ENCODE peak calls at places on chromosomes 16 and 17, in six cellular contexts. M, W, S, O, G and B are unnamed samples.

GRCh38 chr17:3009411-3009920 is 53.9 kb downstream of the OR1D5 start:
- DNase-seq in M (no peak), W (no peak), S (no peak), O (no peak), G (no peak), B (no peak)

GRCh38 chr16:49652441-49653175 is 203.3 kb downstream of the ZNF423 start:
- DNase-seq in M (no peak), W (no peak), S (peak), O (peak), G (peak), B (peak)

GRCh38 chr17:258045-258734 is 76.7 kb upstream of the DOC2B start:
- DNase-seq in M (no peak), W (no peak), S (peak), O (no peak), G (no peak), B (no peak)

GRCh38 chr17:28570716-28571254 is 539 bp downstream of the PIGS start:
- DNase-seq in M (peak), W (peak), S (no peak), O (peak), G (peak), B (peak)

GRCh38 chr17:50596191-50597037 is 35.9 kb downstream of the CACNA1G start:
- DNase-seq in M (no peak), W (no peak), S (no peak), O (no peak), G (no peak), B (no peak)

GRCh38 chr17:82791532-82791931 is 39.7 kb downstream of the TBCD start:
- DNase-seq in M (no peak), W (no peak), S (no peak), O (no peak), G (peak), B (no peak)

GRCh38 chr17:57666946-57667345 is 78.2 kb downstream of the CCDC182 start:
- DNase-seq in M (no peak), W (no peak), S (peak), O (no peak), G (no peak), B (peak)

GRCh38 chr17:4588391-4588790 is 4.1 kb downstream of the SMTNL2 start:
- DNase-seq in M (no peak), W (no peak), S (no peak), O (no peak), G (no peak), B (peak)

GRCh38 chr17:27540300-27541105 is 84.3 kb downstream of the KSR1 start:
- DNase-seq in M (no peak), W (no peak), S (peak), O (peak), G (peak), B (peak)

GRCh38 chr16:3950343-3951193 is 70.1 kb upstream of the CREBBP start:
- DNase-seq in M (no peak), W (no peak), S (peak), O (no peak), G (peak), B (peak)

GRCh38 chr17:7477392-7478275 is 1.8 kb downstream of the ZBTB4 start:
- DNase-seq in M (no peak), W (no peak), S (peak), O (peak), G (peak), B (peak)

GRCh38 chr17:41579484-41580243 is 7.0 kb downstream of the KRT14 start:
- DNase-seq in M (peak), W (peak), S (peak), O (peak), G (peak), B (peak)

GRCh38 chr17:78351449-78352006 is 8.3 kb downstream of the SOCS3 start:
- DNase-seq in M (no peak), W (no peak), S (peak), O (peak), G (peak), B (peak)

GRCh38 chr17:6701719-6702118 is 11.4 kb downstream of the SLC13A5 start:
- DNase-seq in M (peak), W (no peak), S (peak), O (no peak), G (peak), B (no peak)

GRCh38 chr17:75487351-75488070 is 27.8 kb downstream of the CASKIN2 start:
- DNase-seq in M (no peak), W (peak), S (no peak), O (peak), G (peak), B (no peak)

GRCh38 chr16:48542020-48542473 is 67.9 kb downstream of the N4BP1 start:
- DNase-seq in M (no peak), W (no peak), S (peak), O (peak), G (peak), B (no peak)

GRCh38 chr16:12417051-12417818 is 386.5 kb downstream of the CPPED1 start:
- DNase-seq in M (no peak), W (no peak), S (no peak), O (no peak), G (no peak), B (no peak)

GRCh38 chr16:10536814-10537389 is 43.5 kb downstream of the EMP2 start:
- DNase-seq in M (no peak), W (no peak), S (no peak), O (no peak), G (no peak), B (no peak)

GRCh38 chr16:51236583-51236982 is 85.5 kb upstream of the SALL1 start:
- DNase-seq in M (no peak), W (no peak), S (no peak), O (peak), G (no peak), B (no peak)

GRCh38 chr17:3988297-3989120 is 24.3 kb upstream of the ATP2A3 start:
- DNase-seq in M (no peak), W (no peak), S (no peak), O (no peak), G (peak), B (peak)

GRCh38 chr16:15035163-15035729 is 20.6 kb downstream of the NTAN1 start:
- DNase-seq in M (no peak), W (no peak), S (no peak), O (no peak), G (no peak), B (peak)

GRCh38 chr17:30210366-30210765 is 25.1 kb downstream of the SLC6A4 start:
- DNase-seq in M (no peak), W (no peak), S (no peak), O (no peak), G (no peak), B (no peak)

GRCh38 chr16:63904182-63904581 is 1217.7 kb downstream of the CDH11 start:
- DNase-seq in M (no peak), W (no peak), S (no peak), O (no peak), G (no peak), B (no peak)